ENCODE peak calls at places on chromosomes 1 and 21, in eight cellular contexts. F is stimulated activated naive CD8-positive, alpha-beta T cell treated with anti-CD3 and anti-CD28 coated beads, Interleukin-15, amount 100 ng/mL, for 72 hours; J is naive thymus-derived CD8-positive, alpha-beta T cell; R is renal cortical epithelial cell; H is iPS DF 6.9; M is MCF 10A; G is SIG-M5; B is left kidney. X is an unnamed sample.

GRCh38 chr1:68173283-68174172 is 58.8 kb downstream of the WLS start:
- DNase-seq in F (no peak), M (peak; percentile 18), H (no peak), J (no peak), G (no peak), R (peak; percentile 57), B (peak; percentile 88), X (peak; percentile 59)

GRCh38 chr1:230972855-230973271 is 5.8 kb downstream of the TTC13 start:
- DNase-seq in G (peak; percentile 91), B (no peak), R (no peak), M (no peak), H (no peak), J (peak; percentile 30), F (peak; percentile 20), X (peak; percentile 53)

GRCh38 chr1:6246497-6247295 is 2.7 kb downstream of the HES3 start:
- DNase-seq in F (peak; percentile 80), M (peak; percentile 72), J (peak; percentile 80), H (no peak), B (peak; percentile 95), G (no peak), R (peak; percentile 43), X (peak; percentile 94)

GRCh38 chr21:43733529-43734071 is 14.7 kb downstream of the PDXK start:
- DNase-seq in G (no peak), H (no peak), J (no peak), F (no peak), M (peak; percentile 44), R (peak; percentile 22), B (no peak), X (no peak)

GRCh38 chr1:29650041-29650400 is 413.7 kb downstream of the PTPRU start:
- DNase-seq in F (no peak), R (peak; percentile 63), M (peak; percentile 84), H (no peak), J (no peak), G (no peak), B (no peak), X (peak; percentile 66)

GRCh38 chr1:62436039-62436465 is 797 bp upstream of the USP1 start:
- DNase-seq in H (no peak), J (peak; percentile 93), B (no peak), G (no peak), F (peak; percentile 96), R (no peak), M (no peak), X (no peak)

GRCh38 chr1:193494368-193494767 is 308.0 kb upstream of the B3GALT2 start:
- DNase-seq in R (no peak), H (no peak), F (no peak), B (no peak), G (no peak), M (no peak), J (no peak), X (no peak)

GRCh38 chr1:31571340-31572295 is 4.7 kb upstream of the TINAGL1 start:
- DNase-seq in F (no peak), H (no peak), J (no peak), G (no peak), R (no peak), B (no peak), M (no peak), X (no peak)

GRCh38 chr1:85325920-85326319 is 49.5 kb upstream of the BCL10 start:
- DNase-seq in F (no peak), M (no peak), H (no peak), J (no peak), B (peak; percentile 41), G (no peak), R (peak; percentile 96), X (peak; percentile 86)

GRCh38 chr1:76770979-76771378 is 96.3 kb upstream of the ST6GALNAC5 start:
- DNase-seq in F (no peak), G (no peak), B (no peak), R (no peak), H (no peak), J (no peak), M (no peak), X (no peak)

GRCh38 chr1:210293191-210293607 is 35.5 kb upstream of the HHAT start:
- DNase-seq in B (no peak), G (no peak), F (no peak), R (no peak), J (no peak), M (no peak), H (no peak), X (no peak)

GRCh38 chr1:213439703-213440102 is 388.7 kb downstream of the RPS6KC1 start:
- DNase-seq in R (no peak), F (no peak), G (no peak), H (no peak), M (no peak), J (no peak), B (no peak), X (no peak)

GRCh38 chr1:40373323-40374283 is at the start of gene SMAP2:
- DNase-seq in F (peak; percentile 93), B (peak; percentile 98), M (peak; percentile 96), G (peak; percentile 51), R (peak; percentile 81), J (peak; percentile 96), H (peak; percentile 84), X (peak; percentile 96)

GRCh38 chr1:53303651-53304515 is 24.0 kb downstream of the LRP8 start:
- DNase-seq in B (peak; percentile 73), M (no peak), H (no peak), R (peak; percentile 41), G (no peak), J (no peak), F (no peak), X (no peak)

GRCh38 chr1:54652172-54652571 is 10.6 kb downstream of the MROH7 start:
- DNase-seq in M (no peak), G (no peak), H (no peak), B (no peak), F (no peak), J (no peak), R (no peak), X (no peak)

GRCh38 chr1:147822292-147822691 is 61.9 kb upstream of the GJA5 start:
- DNase-seq in G (no peak), B (no peak), R (peak; percentile 82), J (no peak), H (no peak), M (no peak), F (no peak), X (peak; percentile 55)

GRCh38 chr21:33712022-33712803 is 69.9 kb downstream of the ITSN1 start:
- DNase-seq in H (no peak), J (no peak), F (no peak), R (no peak), M (no peak), G (no peak), B (no peak), X (no peak)

GRCh38 chr1:2545754-2546514 is 10.2 kb upstream of the TNFRSF14 start:
- DNase-seq in J (peak; percentile 89), H (peak; percentile 77), G (no peak), R (peak; percentile 69), F (peak; percentile 92), M (peak; percentile 78), B (peak; percentile 96), X (peak; percentile 95)

GRCh38 chr1:17215545-17215890 is 10.6 kb downstream of the PADI1 start:
- DNase-seq in H (no peak), J (no peak), M (peak; percentile 87), B (no peak), G (no peak), R (no peak), F (no peak), X (peak; percentile 36)

GRCh38 chr1:110615548-110616130 is 9.5 kb upstream of the KCNA2 start:
- DNase-seq in J (peak; percentile 18), G (no peak), F (no peak), B (peak; percentile 88), M (peak; percentile 76), H (no peak), R (peak; percentile 53), X (peak; percentile 82)

GRCh38 chr1:201999625-202000238 is 10.7 kb upstream of the ELF3 start:
- DNase-seq in G (no peak), M (peak; percentile 81), H (no peak), F (peak; percentile 15), J (no peak), R (peak; percentile 61), B (peak; percentile 74), X (peak; percentile 65)

GRCh38 chr1:3668585-3669300 is 16.4 kb downstream of the TP73 start:
- DNase-seq in M (peak; percentile 63), J (no peak), G (no peak), H (no peak), B (peak; percentile 85), R (peak; percentile 43), F (no peak), X (peak; percentile 87)

GRCh38 chr1:12127206-12127810 is 39.5 kb upstream of the TNFRSF1B start:
- DNase-seq in H (no peak), M (no peak), J (no peak), G (no peak), R (no peak), F (peak; percentile 66), B (no peak), X (no peak)

GRCh38 chr1:156709743-156710489 is 4.5 kb upstream of the CRABP2 start:
- DNase-seq in R (peak; percentile 49), F (no peak), J (no peak), G (no peak), B (peak; percentile 54), H (no peak), M (peak; percentile 98), X (peak; percentile 83)

GRCh38 chr1:23273450-23274133 is 56.3 kb upstream of the HTR1D start:
- DNase-seq in F (no peak), R (peak; percentile 55), H (no peak), M (peak; percentile 82), B (no peak), G (no peak), J (no peak), X (peak; percentile 94)

GRCh38 chr1:171267391-171267790 is 19.1 kb downstream of the FMO1 start:
- DNase-seq in M (no peak), R (no peak), F (no peak), B (no peak), H (no peak), G (no peak), J (no peak), X (no peak)

GRCh38 chr1:155081472-155082300 is 3.0 kb downstream of the EFNA3 start:
- DNase-seq in G (no peak), H (no peak), F (no peak), B (peak; percentile 56), J (no peak), M (no peak), R (no peak), X (peak; percentile 33)

GRCh38 chr1:111786669-111787207 is 31.0 kb downstream of the DDX20 start:
- DNase-seq in H (no peak), J (no peak), G (no peak), F (no peak), R (no peak), B (peak; percentile 37), M (no peak), X (no peak)

GRCh38 chr21:45546636-45547203 is 4.5 kb upstream of the SLC19A1 start:
- DNase-seq in F (no peak), R (no peak), H (no peak), B (no peak), M (no peak), J (no peak), G (no peak), X (no peak)

GRCh38 chr1:159068877-159069276 is 7.7 kb downstream of the AIM2 start:
- DNase-seq in F (no peak), M (peak; percentile 81), G (peak; percentile 42), B (no peak), H (no peak), J (no peak), R (peak; percentile 65), X (no peak)

GRCh38 chr1:22380024-22380785 is 71.4 kb upstream of the ZBTB40 start:
- DNase-seq in F (no peak), J (no peak), H (no peak), G (no peak), B (no peak), M (peak; percentile 22), R (no peak), X (peak; percentile 46)

X was measured in PC-3.